ENCODE peak calls at places on chromosomes 11 and 22, in nine cellular contexts. D is right cardiac atrium, G is GM23248, R is adipocyte, F is testis, Z is HAP-1, L is GM23338, J is tibial artery, W is Caco-2. O is an unnamed sample.

GRCh38 chr22:19150482-19151328 is 613 bp upstream of the GSC2 start:
- DNase-seq in L (no peak), Z (no peak), W (no peak), J (no peak), G (no peak), F (no peak), D (no peak), R (no peak), O (no peak)

GRCh38 chr22:48483764-48484528 is 1343.7 kb downstream of the BRD1 start:
- DNase-seq in R (no peak), W (peak; percentile 23), F (peak; percentile 38), G (no peak), J (no peak), Z (no peak), D (no peak), L (no peak), O (no peak)

GRCh38 chr11:43021466-43021865 is 290.3 kb upstream of the API5 start:
- DNase-seq in D (no peak), Z (no peak), W (peak; percentile 39), G (no peak), R (no peak), L (peak; percentile 33), F (peak; percentile 21), J (no peak), O (no peak)

GRCh38 chr11:124872741-124873140 is 7.5 kb downstream of the ROBO3 start:
- DNase-seq in D (no peak), Z (no peak), G (no peak), F (no peak), W (peak; percentile 38), R (no peak), J (no peak), L (peak; percentile 66), O (no peak)

GRCh38 chr22:30305906-30306628 is 16.8 kb upstream of the CASTOR1 start:
- DNase-seq in G (peak; percentile 30), R (no peak), F (no peak), Z (no peak), L (no peak), J (no peak), W (no peak), D (no peak), O (peak; percentile 60)

GRCh38 chr11:86003654-86004053 is 65.2 kb downstream of the PICALM start:
- DNase-seq in G (no peak), L (no peak), D (no peak), R (no peak), J (no peak), W (no peak), Z (no peak), F (no peak), O (peak; percentile 15)

GRCh38 chr22:40044870-40045834 is 50.4 kb downstream of the FAM83F start:
- DNase-seq in Z (no peak), D (peak; percentile 64), W (peak; percentile 45), L (peak; percentile 79), F (peak; percentile 68), G (peak; percentile 60), R (peak; percentile 60), J (peak; percentile 77), O (peak; percentile 32)

GRCh38 chr11:112013501-112014164 is 11.6 kb upstream of the DLAT start:
- DNase-seq in W (no peak), R (no peak), J (no peak), D (no peak), L (no peak), F (no peak), Z (peak; percentile 47), G (no peak), O (peak; percentile 55)

GRCh38 chr11:2267871-2268825 is 2.2 kb downstream of the ASCL2 start:
- DNase-seq in J (peak; percentile 63), R (no peak), D (no peak), Z (no peak), G (no peak), L (peak; percentile 15), F (peak; percentile 12), W (no peak), O (no peak)

GRCh38 chr11:110096369-110096976 is 3.3 kb downstream of the ZC3H12C start:
- DNase-seq in D (no peak), Z (no peak), J (no peak), G (no peak), W (no peak), F (no peak), L (no peak), R (no peak), O (no peak)

GRCh38 chr11:96307748-96308133 is 35.3 kb downstream of the MAML2 start:
- DNase-seq in G (peak; percentile 92), L (no peak), D (no peak), R (peak; percentile 83), Z (peak; percentile 88), F (no peak), W (no peak), J (no peak), O (peak; percentile 90)

GRCh38 chr11:32386770-32387377 is 48.5 kb downstream of the WT1 start:
- DNase-seq in R (no peak), Z (peak; percentile 38), F (no peak), W (no peak), D (no peak), L (no peak), J (no peak), G (peak; percentile 35), O (peak; percentile 5)

GRCh38 chr11:3674189-3674588 is 3.0 kb upstream of the CHRNA10 start:
- DNase-seq in D (no peak), J (no peak), W (no peak), G (peak; percentile 64), F (no peak), R (peak; percentile 14), L (no peak), Z (no peak), O (peak; percentile 93)

GRCh38 chr11:68297812-68298658 is 14.4 kb upstream of the LRP5 start:
- DNase-seq in F (peak; percentile 82), L (peak; percentile 85), R (peak; percentile 87), G (peak; percentile 81), J (peak; percentile 85), Z (peak; percentile 61), W (peak; percentile 98), D (peak; percentile 80), O (peak; percentile 58)

GRCh38 chr11:46112961-46113617 is 8.2 kb downstream of the PHF21A start:
- DNase-seq in G (peak; percentile 85), R (peak; percentile 52), L (peak; percentile 93), W (peak; percentile 47), Z (peak; percentile 81), J (no peak), D (no peak), F (peak; percentile 67), O (peak; percentile 55)

GRCh38 chr11:125229916-125230315 is 65.4 kb downstream of the PKNOX2 start:
- DNase-seq in W (no peak), Z (no peak), J (no peak), D (no peak), R (no peak), F (no peak), L (no peak), G (no peak), O (no peak)

GRCh38 chr11:73072935-73073481 is 69.1 kb downstream of the FCHSD2 start:
- DNase-seq in L (no peak), G (peak; percentile 43), J (no peak), W (no peak), F (peak; percentile 22), Z (no peak), D (no peak), R (peak; percentile 63), O (peak; percentile 17)

GRCh38 chr11:73078631-73079030 is 63.5 kb downstream of the FCHSD2 start:
- DNase-seq in D (no peak), J (no peak), F (no peak), R (no peak), G (no peak), Z (no peak), W (no peak), L (no peak), O (no peak)

DNA sequence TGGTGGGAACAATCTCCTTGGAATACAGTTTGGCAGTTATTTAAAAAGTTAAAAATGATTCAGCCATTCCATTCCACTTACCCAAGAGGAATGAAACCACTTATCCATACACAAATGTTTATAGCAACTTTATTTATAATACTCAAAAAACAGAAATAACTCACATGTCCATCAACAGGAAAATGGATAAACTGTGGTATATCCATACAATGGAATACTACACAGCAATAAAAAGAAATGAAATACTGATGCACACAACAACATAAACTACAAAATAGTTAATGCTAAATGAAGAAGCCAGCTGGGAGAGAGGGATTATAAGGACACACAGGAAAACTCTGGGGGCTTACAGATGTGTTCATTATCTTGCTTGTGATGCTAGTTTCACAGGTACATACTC is 64.7 kb downstream of the FCHSD2 start:
- DNase-seq in J (no peak), L (no peak), D (no peak), F (no peak), W (no peak), Z (no peak), R (no peak), G (peak; percentile 10), O (no peak)
- H3K4me1 ChIP-seq in J (peaks cover 27% of the 10 kb centered on the region), L (no peaks in the 10 kb centered on the region), D (no peaks in the 10 kb centered on the region), F (peaks cover 3% of the 10 kb centered on the region), W (peaks cover 10% of the 10 kb centered on the region), Z (no peaks in the 10 kb centered on the region), R (peaks cover 12% of the 10 kb centered on the region), G (peaks cover 13% of the 10 kb centered on the region), O (peaks cover 6% of the 10 kb centered on the region)

GRCh38 chr11:76240143-76240505 is 33.8 kb upstream of the WNT11 start:
- DNase-seq in W (no peak), Z (no peak), D (no peak), J (no peak), R (no peak), F (no peak), G (no peak), L (no peak), O (no peak)

GRCh38 chr11:76237914-76238313 is 31.6 kb upstream of the WNT11 start:
- DNase-seq in F (no peak), R (peak; percentile 18), G (peak; percentile 37), L (peak; percentile 85), J (no peak), D (no peak), Z (no peak), W (no peak), O (no peak)

GRCh38 chr11:76238551-76238950 is 32.2 kb upstream of the WNT11 start:
- DNase-seq in G (no peak), D (no peak), Z (no peak), J (no peak), F (no peak), L (no peak), R (no peak), W (no peak), O (no peak)

GRCh38 chr11:76240666-76241065 is 34.4 kb upstream of the WNT11 start:
- DNase-seq in J (no peak), R (no peak), G (no peak), W (no peak), D (no peak), F (no peak), Z (no peak), L (no peak), O (no peak)

GRCh38 chr11:76239483-76240142 is 33.3 kb upstream of the WNT11 start:
- DNase-seq in F (no peak), D (no peak), L (no peak), G (no peak), Z (no peak), R (no peak), W (no peak), J (no peak), O (no peak)
- H3K4me1 ChIP-seq in F (no peaks in the 10 kb centered on the region), D (no peaks in the 10 kb centered on the region), L (peaks cover 10% of the 10 kb centered on the region), G (peaks cover under 1% of the 10 kb centered on the region), Z (peaks cover 3% of the 10 kb centered on the region), R (peaks cover 8% of the 10 kb centered on the region), W (no peaks in the 10 kb centered on the region), J (peaks cover 7% of the 10 kb centered on the region), O (peaks cover 8% of the 10 kb centered on the region)

GRCh38 chr11:64777449-64778222 is 706 bp downstream of the SF1 start:
- DNase-seq in F (peak; percentile 87), Z (peak; percentile 65), J (peak; percentile 89), G (peak; percentile 92), D (peak; percentile 88), L (peak; percentile 80), R (peak; percentile 96), W (peak; percentile 77), O (peak; percentile 78)
- H3K4me1 ChIP-seq in F (peaks cover 49% of the 10 kb centered on the region), Z (peaks cover 9% of the 10 kb centered on the region), J (peaks cover 53% of the 10 kb centered on the region), G (peaks cover 18% of the 10 kb centered on the region), D (peaks cover 3% of the 10 kb centered on the region), L (peaks cover 12% of the 10 kb centered on the region), R (peaks cover 22% of the 10 kb centered on the region), W (peaks cover 17% of the 10 kb centered on the region), O (peaks cover 26% of the 10 kb centered on the region)

GRCh38 chr11:11574373-11574772 is 47.4 kb downstream of the GALNT18 start:
- DNase-seq in W (no peak), D (no peak), G (no peak), Z (no peak), F (no peak), R (no peak), J (no peak), L (no peak), O (no peak)
- H3K4me1 ChIP-seq in W (no peaks in the 10 kb centered on the region), D (peaks cover 9% of the 10 kb centered on the region), G (peaks cover 3% of the 10 kb centered on the region), Z (no peaks in the 10 kb centered on the region), F (peaks cover 6% of the 10 kb centered on the region), R (no peaks in the 10 kb centered on the region), J (peaks cover 43% of the 10 kb centered on the region), L (peaks cover 7% of the 10 kb centered on the region), O (peaks cover 31% of the 10 kb centered on the region)

O was measured in mammary epithelial cell.